ENCODE peak calls at places on chromosome 3, in four cellular contexts. One of them, this sample, is unnamed.

GRCh38 chr3:41274944-41275668 is 75.8 kb downstream of the CTNNB1 start:
- DNase-seq in pancreas: no peak
- DNase-seq in left lung: no peak
- DNase-seq in left ventricle myocardium inferior: no peak
- DNase-seq in this sample: no peak

GRCh38 chr3:61250784-61251173 is 473 bp downstream of the FHIT start:
- DNase-seq in pancreas: peak; percentile 50
- DNase-seq in left lung: no peak
- DNase-seq in left ventricle myocardium inferior: peak; percentile 17
- DNase-seq in this sample: no peak

GRCh38 chr3:136135039-136135802 is 60.9 kb downstream of the MSL2 start:
- DNase-seq in left lung: no peak
- DNase-seq in left ventricle myocardium inferior: no peak
- DNase-seq in pancreas: no peak
- DNase-seq in this sample: no peak

GRCh38 chr3:27714101-27714526 is 8.0 kb downstream of the EOMES start:
- DNase-seq in pancreas: no peak
- DNase-seq in left lung: no peak
- DNase-seq in left ventricle myocardium inferior: no peak
- DNase-seq in this sample: no peak

GRCh38 chr3:178482981-178483380 is 53.3 kb upstream of the KCNMB2 start:
- DNase-seq in left ventricle myocardium inferior: no peak
- DNase-seq in pancreas: no peak
- DNase-seq in left lung: no peak
- DNase-seq in this sample: no peak

GRCh38 chr3:66856555-66856954 is 141.6 kb upstream of the KBTBD8 start:
- DNase-seq in left ventricle myocardium inferior: no peak
- DNase-seq in pancreas: no peak
- DNase-seq in left lung: no peak
- DNase-seq in this sample: no peak

GRCh38 chr3:88003115-88003755 is 55.6 kb downstream of the CGGBP1 start:
- DNase-seq in left ventricle myocardium inferior: no peak
- DNase-seq in left lung: no peak
- DNase-seq in pancreas: no peak
- DNase-seq in this sample: no peak

GRCh38 chr3:42552830-42553229 is 28.9 kb downstream of the SEC22C start:
- DNase-seq in left lung: no peak
- DNase-seq in left ventricle myocardium inferior: no peak
- DNase-seq in pancreas: no peak
- DNase-seq in this sample: no peak

GRCh38 chr3:147419062-147419701 is 10.0 kb downstream of the ZIC1 start:
- DNase-seq in left ventricle myocardium inferior: no peak
- DNase-seq in pancreas: peak; percentile 38
- DNase-seq in left lung: peak; percentile 51
- DNase-seq in this sample: no peak

GRCh38 chr3:106728315-106728821 is 648.9 kb upstream of the CCDC54 start:
- DNase-seq in left ventricle myocardium inferior: no peak
- DNase-seq in left lung: no peak
- DNase-seq in pancreas: no peak
- DNase-seq in this sample: no peak

GRCh38 chr3:141308588-141309218 is 59.6 kb upstream of the ZBTB38 start:
- DNase-seq in left lung: peak; percentile 75
- DNase-seq in pancreas: peak; percentile 78
- DNase-seq in left ventricle myocardium inferior: peak; percentile 30
- DNase-seq in this sample: no peak

GRCh38 chr3:124261301-124261700 is 269.4 kb upstream of the ROPN1 start:
- DNase-seq in left ventricle myocardium inferior: no peak
- DNase-seq in pancreas: no peak
- DNase-seq in left lung: no peak
- DNase-seq in this sample: no peak

GRCh38 chr3:189349772-189350171 is 178.0 kb downstream of the TPRG1 start:
- DNase-seq in pancreas: no peak
- DNase-seq in left ventricle myocardium inferior: no peak
- DNase-seq in left lung: no peak
- DNase-seq in this sample: no peak

GRCh38 chr3:50189274-50189673 is 2.1 kb upstream of the GNAT1 start:
- DNase-seq in left lung: no peak
- DNase-seq in pancreas: peak; percentile 72
- DNase-seq in left ventricle myocardium inferior: peak; percentile 69
- DNase-seq in this sample: peak; percentile 91

GRCh38 chr3:28699283-28699682 is 350.7 kb upstream of the AZI2 start:
- DNase-seq in pancreas: peak; percentile 66
- DNase-seq in left ventricle myocardium inferior: no peak
- DNase-seq in left lung: no peak
- DNase-seq in this sample: no peak

GRCh38 chr3:190366145-190366544 is 21.8 kb upstream of the CLDN16 start:
- DNase-seq in left lung: no peak
- DNase-seq in left ventricle myocardium inferior: no peak
- DNase-seq in pancreas: no peak
- DNase-seq in this sample: no peak

GRCh38 chr3:108589081-108589997 is at the start of the genes CIP2A and DZIP3:
- DNase-seq in left lung: peak; percentile 92
- DNase-seq in left ventricle myocardium inferior: peak; percentile 83
- DNase-seq in pancreas: peak; percentile 79
- DNase-seq in this sample: peak; percentile 20
- H3K4me1 ChIP-seq in left lung: peaks cover 3% of the 10 kb centered on the region
- H3K4me1 ChIP-seq in left ventricle myocardium inferior: peaks cover 43% of the 10 kb centered on the region
- H3K4me1 ChIP-seq in pancreas: no peaks in the 10 kb centered on the region
- H3K4me1 ChIP-seq in this sample: no peaks in the 10 kb centered on the region

GRCh38 chr3:128485283-128486156 is 7.5 kb downstream of the GATA2 start:
- DNase-seq in left lung: peak; percentile 50
- DNase-seq in left ventricle myocardium inferior: no peak
- DNase-seq in pancreas: no peak
- DNase-seq in this sample: no peak

GRCh38 chr3:128487538-128487812 is 5.5 kb downstream of the GATA2 start:
- DNase-seq in left ventricle myocardium inferior: no peak
- DNase-seq in left lung: no peak
- DNase-seq in pancreas: no peak
- DNase-seq in this sample: no peak

GRCh38 chr3:128487813-128488635 is 5.0 kb downstream of the GATA2 start:
- DNase-seq in left lung: peak; percentile 87
- DNase-seq in pancreas: peak; percentile 86
- DNase-seq in left ventricle myocardium inferior: peak; percentile 89
- DNase-seq in this sample: no peak

GRCh38 chr3:128486157-128486691 is 6.8 kb downstream of the GATA2 start:
- DNase-seq in pancreas: no peak
- DNase-seq in left ventricle myocardium inferior: no peak
- DNase-seq in left lung: peak; percentile 46
- DNase-seq in this sample: no peak

DNA sequence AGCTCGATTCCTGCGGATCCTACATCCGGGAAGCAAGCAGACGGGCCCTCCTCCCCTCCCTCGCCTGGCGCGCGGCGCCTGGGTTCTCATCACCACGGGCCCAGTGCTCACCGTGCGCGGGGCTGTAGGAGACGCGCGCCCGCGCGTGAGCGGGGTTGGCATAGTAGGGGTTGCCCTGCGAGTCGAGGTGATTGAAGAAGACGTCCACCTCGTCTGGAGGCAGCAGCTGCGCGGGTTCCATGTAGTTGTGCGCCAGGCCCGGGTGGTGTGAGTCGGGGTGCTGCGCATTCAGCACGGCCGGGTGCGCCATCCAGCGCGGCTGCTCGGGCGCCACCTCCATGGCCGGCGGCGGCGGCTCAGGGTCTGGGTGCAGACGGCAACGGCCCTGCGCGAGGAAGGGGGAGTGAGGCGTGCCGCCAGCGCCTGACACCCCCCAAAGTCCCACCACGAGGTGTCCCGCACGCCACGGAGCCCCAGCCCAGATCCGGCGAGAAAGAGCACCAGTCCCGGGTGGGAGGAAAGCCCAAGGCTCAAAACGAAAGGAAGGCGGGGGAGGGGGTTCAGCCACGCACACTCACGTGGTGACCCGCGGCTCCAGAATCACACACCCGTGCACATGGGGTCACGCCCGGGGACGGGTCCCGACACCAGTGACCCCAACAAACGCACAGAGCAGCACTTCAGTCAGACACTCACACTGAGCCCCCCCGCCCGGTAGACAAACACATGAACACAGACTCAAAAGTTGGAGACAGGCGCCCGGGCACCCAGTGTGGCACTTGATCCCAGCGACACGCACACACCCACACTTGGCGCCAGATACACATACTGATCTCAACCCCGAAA is 6.1 kb downstream of the GATA2 start:
- DNase-seq in left ventricle myocardium inferior: no peak
- DNase-seq in left lung: peak; percentile 79
- DNase-seq in pancreas: no peak
- DNase-seq in this sample: no peak
- H3K4me3 ChIP-seq in left ventricle myocardium inferior: peak overlapping the region; percentile 81
- H3K4me3 ChIP-seq in left lung: peak overlapping the region; percentile 41
- H3K4me3 ChIP-seq in pancreas: peak overlapping the region; percentile 40
- H3K4me3 ChIP-seq in this sample: peak overlapping the region; percentile 71

GRCh38 chr3:64463981-64464380 is 223.8 kb downstream of the ADAMTS9 start:
- DNase-seq in pancreas: no peak
- DNase-seq in left ventricle myocardium inferior: no peak
- DNase-seq in left lung: no peak
- DNase-seq in this sample: no peak
- H3K4me1 ChIP-seq in pancreas: no peaks in the 10 kb centered on the region
- H3K4me1 ChIP-seq in left ventricle myocardium inferior: peaks cover 13% of the 10 kb centered on the region
- H3K4me1 ChIP-seq in left lung: no peaks in the 10 kb centered on the region
- H3K4me1 ChIP-seq in this sample: no peaks in the 10 kb centered on the region

GRCh38 chr3:11721114-11721440 is 77.4 kb upstream of the VGLL4 start:
- DNase-seq in left lung: no peak
- DNase-seq in pancreas: no peak
- DNase-seq in left ventricle myocardium inferior: no peak
- DNase-seq in this sample: no peak
- H3K4me3 ChIP-seq in left lung: peak overlapping the region; percentile 86
- H3K4me3 ChIP-seq in pancreas: peak overlapping the region; percentile 91
- H3K4me3 ChIP-seq in left ventricle myocardium inferior: peak overlapping the region; percentile 81
- H3K4me3 ChIP-seq in this sample: peak overlapping the region; percentile 93

DNA sequence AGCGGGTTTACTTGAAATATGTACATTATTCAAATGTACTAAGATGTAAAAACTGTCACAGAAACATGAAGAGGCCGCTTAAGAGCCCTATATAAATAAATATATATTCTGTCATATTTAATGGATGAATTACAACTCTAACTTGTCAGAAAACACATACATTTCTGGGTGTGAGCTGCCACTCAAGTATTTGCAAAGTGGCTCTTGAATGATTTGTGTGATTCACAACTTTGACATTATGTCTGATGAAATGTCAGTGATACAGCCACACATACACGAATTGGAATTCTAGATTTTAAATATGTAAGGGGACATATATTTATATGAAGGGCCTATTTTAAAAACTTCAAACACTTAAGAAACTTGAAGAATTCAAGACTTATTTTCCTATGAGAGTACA is 518.8 kb upstream of the SUCLG2 start:
- DNase-seq in pancreas: no peak
- DNase-seq in left ventricle myocardium inferior: no peak
- DNase-seq in left lung: no peak
- DNase-seq in this sample: no peak
- H3K4me1 ChIP-seq in pancreas: no peaks in the 10 kb centered on the region
- H3K4me1 ChIP-seq in left ventricle myocardium inferior: no peaks in the 10 kb centered on the region
- H3K4me1 ChIP-seq in left lung: no peaks in the 10 kb centered on the region
- H3K4me1 ChIP-seq in this sample: no peaks in the 10 kb centered on the region

DNA sequence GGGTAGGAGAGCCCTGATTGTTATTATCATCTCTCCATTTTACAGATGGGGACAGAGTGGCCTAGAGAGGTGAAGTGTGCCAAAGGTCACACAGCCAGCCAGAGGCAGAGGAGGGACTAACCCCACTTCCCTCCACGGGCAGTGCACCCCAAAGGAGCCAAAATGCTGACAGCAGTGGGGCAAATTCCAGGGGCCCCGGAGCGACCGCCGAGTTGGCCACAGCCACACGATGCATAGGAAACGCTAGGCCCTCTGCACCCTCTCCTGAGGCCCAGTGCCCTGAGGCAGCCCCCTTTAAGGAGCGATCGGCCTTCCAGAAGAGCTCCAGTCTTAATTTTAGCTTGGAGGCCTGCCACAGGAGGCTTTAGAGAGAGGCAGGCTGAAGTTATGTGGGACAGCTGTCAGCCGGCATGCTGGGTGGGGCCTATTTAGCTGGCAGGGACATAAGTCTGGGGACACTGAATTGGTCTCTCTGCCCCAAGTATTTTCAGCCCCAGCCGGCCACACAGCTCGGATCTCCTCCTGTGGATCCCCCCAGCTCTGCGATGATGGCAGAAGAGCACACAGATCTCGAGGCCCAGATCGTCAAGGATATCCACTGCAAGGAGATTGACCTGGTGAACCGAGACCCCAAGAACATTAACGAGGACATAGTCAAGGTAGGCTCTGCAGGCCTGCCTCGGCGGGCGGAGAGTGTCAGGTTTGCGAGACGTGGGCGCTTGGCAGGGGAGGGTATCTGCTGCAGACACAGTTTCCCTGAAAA is at the start of gene CAV3:
- DNase-seq in pancreas: no peak
- DNase-seq in left lung: no peak
- DNase-seq in left ventricle myocardium inferior: peak; percentile 55
- DNase-seq in this sample: no peak
- H3K4me3 ChIP-seq in pancreas: no peak within 1 kb of the TSS
- H3K4me3 ChIP-seq in left lung: no peak within 1 kb of the TSS
- H3K4me3 ChIP-seq in left ventricle myocardium inferior: peak within 1 kb of the TSS; percentile 67
- H3K4me3 ChIP-seq in this sample: no peak within 1 kb of the TSS

GRCh38 chr3:198032039-198032438 is 72.0 kb downstream of the LMLN start:
- DNase-seq in pancreas: no peak
- DNase-seq in left ventricle myocardium inferior: no peak
- DNase-seq in left lung: no peak
- DNase-seq in this sample: no peak
- H3K4me1 ChIP-seq in pancreas: no peaks in the 10 kb centered on the region
- H3K4me1 ChIP-seq in left ventricle myocardium inferior: peaks cover 19% of the 10 kb centered on the region
- H3K4me1 ChIP-seq in left lung: no peaks in the 10 kb centered on the region
- H3K4me1 ChIP-seq in this sample: no peaks in the 10 kb centered on the region

This sample was measured in ascending aorta.